ENCODE peak calls at places on chromosomes 16 and 17, in eight cellular contexts. K is T-cell, W is substantia nigra, P is BJ, O is EH, Z is right atrium auricular region, Y is activated gamma-delta T cell treated with Interleukin-2 at 50 U/mL for 16 hours, V is right lobe of liver. T is an unnamed sample.

GRCh38 chr17:1147664-1148063 is 32.1 kb downstream of the ABR start:
- DNase-seq in O (peak), Y (no peak), Z (no peak), W (no peak), K (no peak), P (no peak), V (no peak), T (peak)

GRCh38 chr17:40023590-40024292 is 8.5 kb downstream of the CSF3 start:
- DNase-seq in Z (no peak), K (no peak), W (no peak), P (no peak), Y (no peak), O (peak), V (no peak), T (no peak)

GRCh38 chr17:653724-654123 is 60.9 kb downstream of the VPS53 start:
- DNase-seq in V (no peak), W (no peak), K (no peak), P (no peak), Y (no peak), Z (no peak), O (no peak), T (no peak)

GRCh38 chr17:27560668-27561067 is 70.3 kb upstream of the LGALS9 start:
- DNase-seq in V (no peak), Z (no peak), O (no peak), P (no peak), Y (no peak), W (no peak), K (no peak), T (no peak)

GRCh38 chr17:70961341-70961740 is 792.0 kb downstream of the KCNJ2 start:
- DNase-seq in V (no peak), K (no peak), O (no peak), Z (no peak), W (no peak), P (no peak), Y (no peak), T (no peak)

GRCh38 chr17:8753976-8754440 is 4.3 kb downstream of the SPDYE4 start:
- DNase-seq in Y (no peak), V (no peak), Z (no peak), P (no peak), O (peak), K (no peak), W (no peak), T (no peak)

GRCh38 chr16:29821663-29822115 is 1.4 kb downstream of the MVP start:
- DNase-seq in V (no peak), W (no peak), P (peak), O (peak), Y (no peak), Z (no peak), K (no peak), T (no peak)

GRCh38 chr16:12255919-12256665 is 279.6 kb downstream of the SNX29 start:
- DNase-seq in Z (no peak), Y (no peak), W (no peak), V (no peak), P (no peak), O (no peak), K (no peak), T (no peak)

GRCh38 chr16:75244225-75244792 is 7.1 kb downstream of the BCAR1 start:
- DNase-seq in Z (peak), P (no peak), W (no peak), Y (no peak), O (peak), K (no peak), V (no peak), T (no peak)

GRCh38 chr16:89581861-89582563 is 6.5 kb downstream of the CPNE7 start:
- DNase-seq in O (peak), Z (no peak), K (no peak), Y (no peak), W (no peak), P (no peak), V (peak), T (no peak)

GRCh38 chr16:14196539-14196938 is 125.4 kb downstream of the MRTFB start:
- DNase-seq in Z (no peak), V (no peak), Y (no peak), W (no peak), O (no peak), P (no peak), K (no peak), T (no peak)

GRCh38 chr17:45697076-45697475 is 87.0 kb upstream of the CRHR1 start:
- DNase-seq in V (no peak), W (no peak), O (no peak), Z (no peak), Y (no peak), K (no peak), P (no peak), T (no peak)

GRCh38 chr17:79915850-79916430 is 76.7 kb upstream of the CBX4 start:
- DNase-seq in K (peak), P (no peak), O (peak), Z (no peak), W (no peak), V (no peak), Y (no peak), T (no peak)

GRCh38 chr16:53518550-53519416 is 15.8 kb upstream of the AKTIP start:
- DNase-seq in V (peak), P (no peak), Y (peak), O (peak), W (no peak), Z (peak), K (peak), T (no peak)

GRCh38 chr16:47694543-47694942 is 233.4 kb downstream of the PHKB start:
- DNase-seq in K (no peak), P (no peak), Z (no peak), Y (no peak), O (no peak), W (no peak), V (no peak), T (no peak)

GRCh38 chr16:51034481-51035109 is 116.5 kb downstream of the SALL1 start:
- DNase-seq in K (no peak), V (no peak), P (no peak), Y (no peak), W (no peak), Z (no peak), O (no peak), T (no peak)

GRCh38 chr17:2964831-2965230 is 98.6 kb downstream of the OR1D5 start:
- DNase-seq in P (no peak), Z (no peak), O (no peak), V (peak), K (no peak), W (no peak), Y (no peak), T (no peak)

GRCh38 chr17:44916781-44917241 is 1.5 kb upstream of the GFAP start:
- DNase-seq in O (peak), P (no peak), W (peak), V (peak), Z (no peak), Y (no peak), K (no peak), T (peak)

GRCh38 chr16:81198635-81199034 is 39.9 kb upstream of the BCO1 start:
- DNase-seq in K (no peak), Y (no peak), Z (no peak), O (peak), W (peak), V (peak), P (no peak), T (no peak)

T was measured in hypothalamus.